ENCODE peak calls at places on chromosome 18, in four cellular contexts. C, E, F and K are unnamed samples.

GRCh38 chr18:13541621-13542519 is 184.5 kb downstream of the FAM210A start:
- DNase-seq in C (peak; percentile 74), E (no peak), F (no peak), K (no peak)

GRCh38 chr18:75198046-75198445 is 10.9 kb downstream of the PTGR3 start:
- DNase-seq in C (no peak), E (no peak), F (no peak), K (no peak)

GRCh38 chr18:903703-904102 is 968 bp upstream of the ADCYAP1 start:
- DNase-seq in C (no peak), E (peak; percentile 39), F (peak; percentile 54), K (no peak)

GRCh38 chr18:48460929-48461583 is 51.9 kb upstream of the ZBTB7C start:
- DNase-seq in C (no peak), E (no peak), F (peak; percentile 25), K (no peak)

GRCh38 chr18:36601316-36601715 is 227.5 kb downstream of the TPGS2 start:
- DNase-seq in C (no peak), E (no peak), F (no peak), K (no peak)

GRCh38 chr18:13730486-13730885 is 4.0 kb downstream of the RNMT start:
- DNase-seq in C (no peak), E (no peak), F (no peak), K (no peak)

GRCh38 chr18:25248755-25249154 is 103.2 kb downstream of the ZNF521 start:
- DNase-seq in C (no peak), E (no peak), F (no peak), K (no peak)

GRCh38 chr18:76686737-76687231 is 135.6 kb upstream of the ZNF236 start:
- DNase-seq in C (peak; percentile 52), E (no peak), F (peak; percentile 72), K (no peak)

GRCh38 chr18:46213295-46213694 is 109.1 kb downstream of the HAUS1 start:
- DNase-seq in C (no peak), E (no peak), F (no peak), K (no peak)

GRCh38 chr18:36630917-36631316 is 197.9 kb downstream of the TPGS2 start:
- DNase-seq in C (no peak), E (no peak), F (no peak), K (no peak)

GRCh38 chr18:76383636-76384035 is 111.4 kb downstream of the ZNF516 start:
- DNase-seq in C (no peak), E (no peak), F (no peak), K (no peak)

GRCh38 chr18:11785444-11786055 is 65.7 kb upstream of the CHMP1B start:
- DNase-seq in C (no peak), E (no peak), F (no peak), K (no peak)

GRCh38 chr18:23102498-23103260 is 32.6 kb upstream of the CABLES1 start:
- DNase-seq in C (no peak), E (no peak), F (no peak), K (no peak)

GRCh38 chr18:23095463-23095862 is 39.8 kb upstream of the CABLES1 start:
- DNase-seq in C (no peak), E (no peak), F (no peak), K (no peak)

GRCh38 chr18:23094411-23095165 is 40.7 kb upstream of the CABLES1 start:
- DNase-seq in C (no peak), E (no peak), F (no peak), K (no peak)

GRCh38 chr18:23103449-23103848 is 31.8 kb upstream of the CABLES1 start:
- DNase-seq in C (no peak), E (no peak), F (no peak), K (no peak)

DNA sequence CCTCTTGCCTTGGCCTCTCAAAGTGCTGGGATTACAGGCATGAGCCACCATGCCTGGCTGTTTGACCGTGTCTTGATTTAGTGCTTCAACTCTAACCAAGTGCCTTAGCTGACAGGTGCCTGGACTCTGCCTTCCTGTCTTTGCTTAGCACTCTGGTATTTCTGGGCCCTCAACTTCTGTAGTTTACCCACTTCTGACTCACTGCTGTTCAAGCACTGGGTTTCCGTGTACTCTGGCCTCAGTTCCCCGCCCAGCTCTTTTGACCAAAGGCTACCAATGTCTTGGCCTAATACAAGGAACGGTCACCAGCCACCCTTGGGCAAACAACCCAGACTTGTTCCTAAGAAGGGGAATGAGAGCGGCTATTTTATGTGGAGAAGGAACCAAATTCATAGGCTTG is 35.7 kb upstream of the CABLES1 start:
- DNase-seq in C (peak; percentile 69), E (no peak), F (no peak), K (no peak)
- H3K4me1 ChIP-seq in C (peaks cover 26% of the 10 kb centered on the region), E (no peaks in the 10 kb centered on the region), F (no peaks in the 10 kb centered on the region), K (no peaks in the 10 kb centered on the region)

GRCh38 chr18:62755454-62755853 is 40.1 kb downstream of the PHLPP1 start:
- DNase-seq in C (no peak), E (no peak), F (no peak), K (no peak)
- H3K4me3 ChIP-seq in C (no peak overlapping the region), E (no peak overlapping the region), F (no peak overlapping the region), K (no peak overlapping the region)

DNA sequence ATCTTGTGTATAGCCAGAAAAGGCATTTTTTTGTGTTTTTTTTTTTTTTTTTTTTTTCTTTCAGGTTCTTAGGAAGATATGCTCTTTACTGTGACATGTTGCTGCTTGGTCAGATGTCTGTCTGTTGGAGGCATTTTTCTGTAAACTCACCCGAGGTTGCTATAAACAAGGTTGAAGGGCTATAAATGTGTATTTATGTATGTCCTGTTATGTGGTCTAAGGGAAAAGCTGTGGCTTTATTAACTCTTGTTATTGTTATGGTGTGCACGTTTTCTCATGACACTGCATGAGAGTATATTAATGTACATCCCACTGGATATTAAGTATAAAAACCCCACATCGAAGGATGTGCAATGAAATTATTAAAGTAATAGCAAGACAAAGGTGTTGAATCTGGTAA is 102.0 kb downstream of the ZNF532 start:
- DNase-seq in C (no peak), E (no peak), F (no peak), K (no peak)
- H3K27ac ChIP-seq in C (peak overlapping the region; percentile 62), E (no peak overlapping the region), F (no peak overlapping the region), K (no peak overlapping the region)

GRCh38 chr18:9928646-9929259 is 14.9 kb downstream of the VAPA start:
- DNase-seq in C (no peak), E (no peak), F (no peak), K (no peak)
- H3K4me1 ChIP-seq in C (peaks cover 80% of the 10 kb centered on the region), E (peaks cover 62% of the 10 kb centered on the region), F (peaks cover 88% of the 10 kb centered on the region), K (peaks cover 3% of the 10 kb centered on the region)

GRCh38 chr18:9016819-9017169 is 85.7 kb upstream of the NDUFV2 start:
- DNase-seq in C (no peak), E (no peak), F (peak; percentile 3), K (peak; percentile 13)
- H3K4me3 ChIP-seq in C (no peak overlapping the region), E (no peak overlapping the region), F (no peak overlapping the region), K (no peak overlapping the region)

GRCh38 chr18:41756141-41756540 is 198.9 kb upstream of the PIK3C3 start:
- DNase-seq in C (no peak), E (no peak), F (no peak), K (no peak)

GRCh38 chr18:41763361-41763760 is 191.7 kb upstream of the PIK3C3 start:
- DNase-seq in C (no peak), E (no peak), F (no peak), K (no peak)

GRCh38 chr18:41758534-41758933 is 196.5 kb upstream of the PIK3C3 start:
- DNase-seq in C (no peak), E (no peak), F (no peak), K (no peak)

DNA sequence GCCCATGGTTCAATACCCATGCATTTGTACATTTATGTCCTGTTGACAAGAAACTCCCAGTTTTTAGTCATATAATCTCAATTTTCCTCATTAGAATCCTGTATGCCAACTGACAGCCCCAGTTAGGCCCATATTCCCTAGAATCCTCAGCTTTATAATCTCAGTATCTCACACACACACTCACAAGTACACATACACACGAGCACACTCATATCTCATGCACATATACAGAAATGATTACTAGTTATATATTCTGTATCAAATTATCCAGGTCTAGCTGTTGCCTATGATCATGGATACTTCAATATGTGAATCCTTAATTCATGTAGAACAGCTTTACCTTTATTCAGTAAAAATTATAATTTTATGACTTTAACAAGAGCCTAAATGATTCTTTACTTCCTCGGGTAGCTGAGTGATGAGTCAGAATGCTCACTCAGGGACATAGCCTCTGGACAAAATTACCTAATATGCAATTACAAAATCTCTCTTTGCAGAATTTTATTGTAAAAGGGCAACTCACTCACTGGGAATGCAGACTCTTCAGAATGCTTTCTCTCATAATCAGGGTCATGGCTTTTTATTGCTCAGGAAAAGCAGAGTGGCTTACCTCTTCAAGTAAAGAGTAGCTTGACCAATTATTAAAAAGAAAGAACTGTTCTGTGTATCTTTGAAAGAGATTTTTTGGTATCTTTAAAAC is 193.6 kb upstream of the PIK3C3 start:
- DNase-seq in C (no peak), E (no peak), F (no peak), K (no peak)
- H3K27ac ChIP-seq in C (no peak overlapping the region), E (no peak overlapping the region), F (no peak overlapping the region), K (no peak overlapping the region)

GRCh38 chr18:22827741-22828140 is 105.4 kb upstream of the RBBP8 start:
- DNase-seq in C (no peak), E (no peak), F (no peak), K (no peak)
- H3K4me1 ChIP-seq in C (peaks cover 29% of the 10 kb centered on the region), E (no peaks in the 10 kb centered on the region), F (no peaks in the 10 kb centered on the region), K (peaks cover 1% of the 10 kb centered on the region)

GRCh38 chr18:58997811-58998337 is 133.2 kb downstream of the ZNF532 start:
- DNase-seq in C (no peak), E (no peak), F (peak; percentile 46), K (no peak)
- H3K4me3 ChIP-seq in C (no peak overlapping the region), E (no peak overlapping the region), F (no peak overlapping the region), K (no peak overlapping the region)

GRCh38 chr18:47284691-47285370 is 33.4 kb upstream of the SKOR2 start:
- DNase-seq in C (no peak), E (no peak), F (no peak), K (no peak)
- H3K27ac ChIP-seq in C (no peak overlapping the region), E (no peak overlapping the region), F (no peak overlapping the region), K (no peak overlapping the region)